ENCODE peak calls at places on chromosomes 13 and 19, in six cellular contexts. L is HepG2, O is GM12878, F is sigmoid colon, N is transverse colon, W is breast epithelium. J is an unnamed sample.

GRCh38 chr13:29435125-29435911 is 160.2 kb downstream of the SLC7A1 start:
- DNase-seq in L (no peak), O (no peak), F (peak; percentile 88), N (no peak), W (no peak), J (no peak)

GRCh38 chr19:18021121-18021755 is 13.3 kb downstream of the ARRDC2 start:
- DNase-seq in L (no peak), O (no peak), F (peak; percentile 92), N (peak; percentile 78), W (peak; percentile 79), J (peak; percentile 88)

GRCh38 chr19:32748497-32748896 is 28.9 kb downstream of the TDRD12 start:
- DNase-seq in L (peak; percentile 12), O (no peak), F (no peak), N (no peak), W (no peak), J (no peak)

GRCh38 chr13:93260591-93260990 is 34.0 kb downstream of the GPC6 start:
- DNase-seq in L (no peak), O (no peak), F (no peak), N (no peak), W (no peak), J (no peak)

GRCh38 chr13:26048745-26049144 is 3.1 kb downstream of the SHISA2 start:
- DNase-seq in L (no peak), O (no peak), F (no peak), N (no peak), W (no peak), J (no peak)

GRCh38 chr19:6392219-6393073 is 518 bp downstream of the GTF2F1 start:
- DNase-seq in L (no peak), O (no peak), F (no peak), N (no peak), W (no peak), J (no peak)

GRCh38 chr19:30116984-30117555 is 175.0 kb downstream of the URI1 start:
- DNase-seq in L (no peak), O (no peak), F (peak; percentile 48), N (no peak), W (no peak), J (no peak)

GRCh38 chr19:35404879-35405622 is 34.2 kb downstream of the GPR42 start:
- DNase-seq in L (peak; percentile 70), O (peak; percentile 95), F (no peak), N (peak; percentile 51), W (no peak), J (peak; percentile 37)

GRCh38 chr19:17489392-17490030 is 19.2 kb downstream of the SLC27A1 start:
- DNase-seq in L (no peak), O (no peak), F (no peak), N (no peak), W (no peak), J (no peak)

GRCh38 chr19:40524133-40524549 is 52.5 kb upstream of the SHKBP1 start:
- DNase-seq in L (no peak), O (no peak), F (no peak), N (no peak), W (no peak), J (no peak)

GRCh38 chr19:45402469-45403070 is 2.3 kb downstream of the PPP1R13L start:
- DNase-seq in L (no peak), O (no peak), F (peak; percentile 66), N (peak; percentile 67), W (peak; percentile 67), J (peak; percentile 31)

GRCh38 chr19:10379880-10380310 is 477 bp downstream of the TYK2 start:
- DNase-seq in L (no peak), O (no peak), F (no peak), N (no peak), W (no peak), J (no peak)

GRCh38 chr13:36157475-36157874 is 26.3 kb upstream of the DCLK1 start:
- DNase-seq in L (no peak), O (no peak), F (no peak), N (no peak), W (no peak), J (no peak)

GRCh38 chr19:31308781-31309180 is 40.5 kb downstream of the TSHZ3 start:
- DNase-seq in L (no peak), O (no peak), F (peak; percentile 38), N (no peak), W (no peak), J (no peak)

GRCh38 chr19:36973844-36974195 is 57.7 kb downstream of the ZNF568 start:
- DNase-seq in L (no peak), O (no peak), F (no peak), N (no peak), W (no peak), J (no peak)

GRCh38 chr19:32872391-32872790 is 2.8 kb upstream of the SLC7A9 start:
- DNase-seq in L (no peak), O (no peak), F (no peak), N (no peak), W (no peak), J (no peak)

GRCh38 chr19:44747739-44748425 is 626 bp upstream of the BCL3 start:
- DNase-seq in L (peak; percentile 50), O (no peak), F (peak; percentile 89), N (peak; percentile 84), W (no peak), J (peak; percentile 69)

GRCh38 chr13:106610511-106610910 is 42.6 kb upstream of the ARGLU1 start:
- DNase-seq in L (no peak), O (no peak), F (no peak), N (no peak), W (no peak), J (no peak)

GRCh38 chr13:53321301-53321700 is 292.7 kb downstream of the OLFM4 start:
- DNase-seq in L (no peak), O (no peak), F (no peak), N (no peak), W (no peak), J (no peak)

GRCh38 chr19:7739801-7740659 is 7.3 kb downstream of the CD209 start:
- DNase-seq in L (no peak), O (no peak), F (no peak), N (no peak), W (no peak), J (no peak)

DNA sequence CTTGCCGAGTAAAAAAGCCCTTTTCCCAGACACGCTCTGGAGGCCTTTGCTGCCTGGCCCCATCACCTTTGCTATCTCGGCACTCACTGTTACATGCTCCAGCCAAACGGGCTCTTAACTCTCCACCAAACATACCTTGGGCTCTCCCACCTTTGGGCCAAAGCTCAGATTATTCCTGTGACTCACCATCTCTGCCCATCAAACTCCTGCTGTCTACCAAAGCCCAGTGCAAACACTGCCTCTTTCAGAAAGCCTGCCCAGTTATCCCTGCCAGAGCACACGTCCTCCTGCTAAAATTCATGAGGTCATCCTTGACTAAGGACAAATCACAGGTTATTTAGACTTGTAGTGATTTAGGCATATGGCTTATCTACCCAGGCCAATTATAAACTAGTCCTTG is 48.1 kb upstream of the SERPINE3 start:
- DNase-seq in L (peak; percentile 64), O (no peak), F (no peak), N (no peak), W (no peak), J (no peak)
- TF ChIP-seq POLR2AphosphoS5 in L (no peak), O (no peak), F (no peak), N (no peak), W (no peak), J (no peak)

GRCh38 chr13:40191186-40191980 is 475.1 kb downstream of the FOXO1 start:
- DNase-seq in L (no peak), O (no peak), F (no peak), N (no peak), W (no peak), J (no peak)

GRCh38 chr13:40190656-40191100 is 475.8 kb downstream of the FOXO1 start:
- DNase-seq in L (peak; percentile 6), O (no peak), F (peak; percentile 74), N (peak; percentile 58), W (no peak), J (peak; percentile 50)

GRCh38 chr13:40189426-40189825 is 477.0 kb downstream of the FOXO1 start:
- DNase-seq in L (no peak), O (no peak), F (no peak), N (no peak), W (no peak), J (no peak)

GRCh38 chr13:40187836-40188591 is 478.4 kb downstream of the FOXO1 start:
- DNase-seq in L (no peak), O (no peak), F (no peak), N (no peak), W (no peak), J (no peak)

DNA sequence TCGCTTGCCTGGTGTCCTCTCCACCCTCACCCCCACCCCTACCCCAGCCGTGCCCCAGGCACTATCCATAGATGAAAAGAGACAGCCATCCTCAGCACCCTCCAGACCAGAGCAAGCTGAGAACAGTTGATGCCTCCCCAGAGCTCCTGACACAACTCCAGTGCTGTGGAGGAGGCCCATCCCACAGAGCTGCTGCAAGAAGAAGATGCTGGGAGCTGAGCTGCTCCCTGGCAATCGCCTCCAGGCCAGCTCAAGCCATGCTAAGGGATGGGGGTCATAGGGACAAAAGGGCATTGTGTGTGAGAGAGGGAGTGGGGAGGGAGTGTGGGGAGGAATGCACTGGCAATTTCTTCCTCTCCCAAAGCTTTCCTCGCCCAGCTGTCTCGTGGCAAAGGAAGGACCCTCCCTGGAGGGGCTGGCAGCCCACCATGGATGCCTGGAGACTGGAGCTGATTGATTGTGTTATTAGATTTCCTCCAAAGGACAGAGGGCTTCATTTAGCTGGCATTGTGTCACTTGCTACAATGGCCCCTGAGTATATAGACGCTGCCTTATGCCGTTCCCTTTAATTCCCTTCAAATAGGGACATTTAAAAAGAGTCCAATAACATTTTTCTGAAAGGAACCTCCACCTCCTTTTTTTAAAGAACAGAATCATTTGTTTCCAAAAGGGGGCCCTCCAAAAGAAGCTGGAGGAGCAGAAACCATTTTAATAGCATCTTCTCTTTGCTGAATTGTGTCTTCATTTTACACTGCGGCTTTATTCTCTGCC is 476.4 kb downstream of the FOXO1 start:
- DNase-seq in L (no peak), O (no peak), F (peak; percentile 73), N (no peak), W (no peak), J (no peak)
- H3K27ac ChIP-seq in L (no peak overlapping the region), O (no peak overlapping the region), F (peak overlapping the region; percentile 79), N (peak overlapping the region; percentile 78), W (peak overlapping the region; percentile 80), J (peak overlapping the region; percentile 63)

GRCh38 chr19:3970808-3971598 is at the start of gene DAPK3:
- DNase-seq in L (peak; percentile 95), O (peak; percentile 91), F (peak; percentile 99), N (peak; percentile 98), W (peak; percentile 98), J (peak; percentile 98)
- TF ChIP-seq POLR2A in L (peak; percentile 50), O (peak; percentile 76), F (peak; percentile 80), N (peak; percentile 90), W (peak; percentile 62), J (peak; percentile 21)

DNA sequence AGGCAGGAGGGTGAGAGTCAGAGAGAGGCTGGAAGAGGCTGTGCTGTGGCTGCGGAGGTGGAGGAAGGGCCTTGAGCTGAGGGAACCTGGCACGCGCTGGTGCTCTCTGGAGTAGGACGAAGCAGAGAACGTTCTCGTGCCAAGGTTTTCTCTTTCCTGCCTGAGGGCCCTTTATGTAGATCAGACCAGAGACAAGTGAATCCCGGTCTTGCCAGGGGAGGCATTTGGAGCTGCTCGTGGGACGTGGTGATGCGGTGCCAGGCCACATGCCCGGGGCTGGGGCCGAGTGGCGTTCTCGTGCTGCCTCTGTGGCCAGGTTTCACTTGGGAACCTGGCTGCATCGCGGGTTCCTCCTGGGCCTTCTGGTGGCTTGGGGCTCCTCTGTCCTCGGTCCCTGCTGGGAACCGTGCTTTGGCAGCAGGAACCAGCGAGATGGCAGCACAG is 54.2 kb downstream of the KDM4B start:
- DNase-seq in L (no peak), O (no peak), F (peak; percentile 91), N (no peak), W (peak; percentile 75), J (no peak)
- TF ChIP-seq POLR2AphosphoS5 in L (no peak), O (no peak), F (no peak), N (no peak), W (no peak), J (no peak)

GRCh38 chr19:55493650-55494171 is 5.5 kb downstream of the SSC5D start:
- DNase-seq in L (no peak), O (no peak), F (no peak), N (no peak), W (no peak), J (no peak)
- H3K27ac ChIP-seq in L (no peak overlapping the region), O (no peak overlapping the region), F (peak overlapping the region; percentile 69), N (peak overlapping the region; percentile 42), W (peak overlapping the region; percentile 95), J (peak overlapping the region; percentile 31)

J was measured in stomach.